ENCODE peak calls at places on chromosomes 7 and 10, in eight cellular contexts. E, W, R, Q, M, G, D and U are unnamed samples.

GRCh38 chr7:121076350-121077164 is 88.0 kb downstream of the CPED1 start:
- ATAC-seq in D (no peak), Q (no peak), W (no peak), G (no peak), R (no peak), M (no peak), E (no peak), U (no peak)

GRCh38 chr10:104321716-104322415 is 16.4 kb downstream of the ITPRIP start:
- ATAC-seq in E (no peak), G (peak), M (peak), D (peak), R (no peak), Q (no peak), W (peak), U (peak)

GRCh38 chr10:31426425-31426824 is 107.4 kb downstream of the ZEB1 start:
- ATAC-seq in M (no peak), W (no peak), R (no peak), G (no peak), D (no peak), E (no peak), Q (no peak), U (peak)

GRCh38 chr10:132867801-132868644 is 74.3 kb downstream of the CFAP46 start:
- ATAC-seq in E (no peak), W (no peak), M (no peak), Q (no peak), D (no peak), R (no peak), G (no peak), U (no peak)

GRCh38 chr10:19412531-19412930 is 363.9 kb downstream of the MALRD1 start:
- ATAC-seq in Q (no peak), M (no peak), D (peak), W (no peak), G (no peak), E (no peak), R (no peak), U (no peak)

GRCh38 chr7:17027143-17027802 is 145.5 kb upstream of the AGR3 start:
- ATAC-seq in Q (no peak), G (no peak), M (no peak), W (no peak), E (no peak), R (no peak), D (no peak), U (no peak)

GRCh38 chr7:33099154-33099940 is 9.9 kb downstream of the RP9 start:
- ATAC-seq in D (no peak), E (peak), Q (no peak), M (no peak), G (no peak), W (no peak), R (no peak), U (no peak)

GRCh38 chr7:140049339-140050024 is 13.3 kb downstream of the PARP12 start:
- ATAC-seq in W (no peak), Q (peak), E (no peak), D (peak), M (no peak), G (no peak), R (no peak), U (peak)

GRCh38 chr10:117476716-117477115 is 65.8 kb upstream of the EMX2 start:
- ATAC-seq in E (no peak), D (no peak), R (no peak), G (no peak), Q (peak), M (no peak), W (no peak), U (no peak)

GRCh38 chr7:42012786-42013360 is 224.1 kb downstream of the GLI3 start:
- ATAC-seq in D (no peak), W (no peak), R (no peak), E (no peak), M (no peak), G (no peak), Q (no peak), U (no peak)

GRCh38 chr7:100090527-100091410 is 2.0 kb downstream of the COPS6 start:
- ATAC-seq in G (no peak), E (no peak), R (peak), W (no peak), M (peak), D (no peak), Q (no peak), U (peak)

GRCh38 chr10:44207160-44207559 is 177.7 kb downstream of the CXCL12 start:
- ATAC-seq in W (no peak), Q (no peak), E (no peak), G (no peak), R (no peak), D (no peak), M (peak), U (no peak)

GRCh38 chr10:111473361-111473760 is 396.5 kb downstream of the ADRA2A start:
- ATAC-seq in E (no peak), Q (no peak), W (no peak), M (no peak), G (no peak), R (no peak), D (no peak), U (peak)